ENCODE peak calls at places on chromosomes 6 and 20, in eight cellular contexts. N is K562, Q is right lobe of liver, L is adrenal gland, T is left lung, S is breast epithelium, K is esophagus squamous epithelium, B is left ventricle myocardium inferior. Y is an unnamed sample. For H3K4me1, the result is how much of the 10 kb centered on the place peaks cover.

GRCh38 chr20:50728981-50729874 is 2.2 kb upstream of the PARD6B start:
- DNase-seq in N (no peak), Q (no peak), L (no peak), T (no peak), S (no peak), K (no peak), B (no peak), Y (no peak)

GRCh38 chr20:63198606-63199005 is 17.3 kb downstream of the YTHDF1 start:
- DNase-seq in N (no peak), Q (no peak), L (no peak), T (peak), S (no peak), K (no peak), B (no peak), Y (no peak)

GRCh38 chr20:17570347-17571152 is 675 bp downstream of the DSTN start:
- DNase-seq in N (peak), Q (no peak), L (peak), T (no peak), S (peak), K (no peak), B (peak), Y (no peak)

GRCh38 chr20:55095745-55096450 is 620.5 kb downstream of the DOK5 start:
- DNase-seq in N (no peak), Q (no peak), L (no peak), T (no peak), S (no peak), K (no peak), B (no peak), Y (no peak)

GRCh38 chr6:110690916-110691315 is 124.4 kb downstream of the CDK19 start:
- DNase-seq in N (no peak), Q (no peak), L (no peak), T (no peak), S (no peak), K (no peak), B (no peak), Y (no peak)

GRCh38 chr6:45650527-45651135 is 272.9 kb upstream of the SUPT3H start:
- DNase-seq in N (no peak), Q (no peak), L (no peak), T (no peak), S (no peak), K (no peak), B (no peak), Y (no peak)

GRCh38 chr6:122853259-122853995 is 64.4 kb downstream of the SMPDL3A start:
- DNase-seq in N (no peak), Q (no peak), L (no peak), T (no peak), S (no peak), K (no peak), B (no peak), Y (no peak)

GRCh38 chr6:6409397-6410030 is 89.1 kb upstream of the F13A1 start:
- DNase-seq in N (no peak), Q (peak), L (no peak), T (no peak), S (no peak), K (no peak), B (no peak), Y (no peak)

GRCh38 chr6:151448623-151449022 is 3.3 kb downstream of the RMND1 start:
- DNase-seq in N (no peak), Q (no peak), L (no peak), T (no peak), S (no peak), K (no peak), B (no peak), Y (no peak)

GRCh38 chr20:4800676-4801449 is 79.2 kb downstream of the PRND start:
- DNase-seq in N (no peak), Q (no peak), L (no peak), T (no peak), S (peak), K (no peak), B (no peak), Y (no peak)

DNA sequence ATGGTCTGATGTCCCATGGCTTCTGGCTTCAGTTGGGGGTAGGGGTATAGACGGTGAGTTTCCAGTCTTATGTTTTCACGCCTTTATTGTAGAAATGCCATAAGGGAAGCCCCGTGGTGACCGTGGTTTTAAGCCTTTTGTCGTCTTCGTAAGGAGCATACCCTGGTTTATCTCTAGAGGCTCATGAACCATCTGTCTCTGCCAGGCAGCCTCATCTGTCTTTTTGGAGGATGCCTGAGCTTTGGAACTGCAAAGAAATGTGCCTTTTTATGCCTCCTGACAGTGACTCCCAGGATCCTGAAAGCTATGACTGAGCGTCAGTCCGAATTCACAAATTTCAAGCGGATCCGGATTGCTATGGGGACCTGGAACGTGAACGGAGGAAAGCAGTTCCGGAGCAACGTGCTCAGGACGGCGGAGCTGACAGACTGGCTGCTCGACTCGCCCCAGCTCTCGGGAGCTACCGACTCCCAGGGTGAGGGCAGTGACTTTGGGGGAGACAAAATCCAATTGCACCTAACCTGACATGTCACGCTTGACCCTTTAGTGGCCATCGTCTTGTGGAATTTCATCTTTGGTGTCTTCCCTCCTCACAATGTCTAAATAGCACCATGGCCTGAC is 84.6 kb downstream of the SYNJ2 start:
- DNase-seq in N (no peak), Q (no peak), L (no peak), T (no peak), S (no peak), K (no peak), B (no peak), Y (no peak)
- H3K4me1 ChIP-seq in N (under half), Q (under half), L (under half), T (under half), S (under half), K (under half), B (under half), Y (under half)

DNA sequence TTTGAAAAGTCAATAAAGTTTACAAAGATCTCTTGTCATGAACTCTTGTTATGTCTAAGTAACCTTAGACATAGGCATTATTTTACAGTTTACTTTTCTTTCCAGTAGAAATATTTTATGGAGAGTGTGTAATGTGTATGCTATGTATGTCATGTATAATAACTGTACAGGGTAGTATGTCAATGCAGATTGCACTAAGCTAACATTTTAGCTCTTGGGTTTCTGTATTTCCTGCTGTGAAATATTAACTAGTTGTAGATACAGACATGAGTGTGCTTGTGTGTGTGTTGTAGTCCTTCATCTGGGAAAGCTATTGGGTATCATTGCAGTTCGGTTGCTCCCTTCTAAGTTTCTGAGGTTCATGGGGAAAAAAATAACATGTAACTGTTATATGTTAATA is 214.8 kb downstream of the ARID1B start:
- DNase-seq in N (no peak), Q (no peak), L (no peak), T (no peak), S (no peak), K (no peak), B (no peak), Y (no peak)
- H3K4me1 ChIP-seq in N (under half), Q (under half), L (under half), T (under half), S (under half), K (under half), B (half or more), Y (under half)

GRCh38 chr20:35661013-35661412 is 3.7 kb downstream of the CPNE1 start:
- DNase-seq in N (no peak), Q (no peak), L (no peak), T (no peak), S (no peak), K (no peak), B (no peak), Y (no peak)
- H3K4me1 ChIP-seq in N (under half), Q (half or more), L (half or more), T (half or more), S (under half), K (under half), B (half or more), Y (under half)

GRCh38 chr6:143060354-143060805 is 309 bp upstream of the AIG1 start:
- DNase-seq in N (peak), Q (peak), L (peak), T (peak), S (peak), K (peak), B (peak), Y (peak)

GRCh38 chr6:143062551-143062950 is 1.9 kb downstream of the AIG1 start:
- DNase-seq in N (no peak), Q (no peak), L (no peak), T (no peak), S (no peak), K (no peak), B (no peak), Y (no peak)

GRCh38 chr6:143060806-143061596 is at the start of gene AIG1:
- DNase-seq in N (no peak), Q (no peak), L (no peak), T (no peak), S (peak), K (peak), B (no peak), Y (peak)

GRCh38 chr6:143063631-143064030 is 2.9 kb downstream of the AIG1 start:
- DNase-seq in N (no peak), Q (no peak), L (no peak), T (no peak), S (no peak), K (no peak), B (no peak), Y (no peak)

GRCh38 chr6:143061597-143062385 is 1.1 kb downstream of the AIG1 start:
- DNase-seq in N (no peak), Q (no peak), L (no peak), T (no peak), S (no peak), K (no peak), B (no peak), Y (no peak)
- H3K4me1 ChIP-seq in N (under half), Q (under half), L (under half), T (under half), S (under half), K (under half), B (under half), Y (under half)

Y was measured in thoracic aorta.